ENCODE peak calls at places on chromosomes 3 and 15, in ten cellular contexts. One of them, this sample, is unnamed.

GRCh38 chr15:89429023-89429422 is 67.4 kb downstream of the RHCG start:
- DNase-seq in osteocyte: no peak
- DNase-seq in body of pancreas: no peak
- DNase-seq in CD4-positive, alpha-beta T cell: no peak
- DNase-seq in AG09309: no peak
- DNase-seq in cardiac muscle cell: no peak
- DNase-seq in fibroblast of pulmonary artery: peak
- DNase-seq in lower lobe of right lung: no peak
- DNase-seq in AG04450: no peak
- DNase-seq in foreskin keratinocyte: no peak
- DNase-seq in this sample: no peak

GRCh38 chr3:30227571-30228301 is 378.7 kb upstream of the TGFBR2 start:
- DNase-seq in osteocyte: no peak
- DNase-seq in body of pancreas: no peak
- DNase-seq in CD4-positive, alpha-beta T cell: no peak
- DNase-seq in AG09309: peak
- DNase-seq in cardiac muscle cell: no peak
- DNase-seq in fibroblast of pulmonary artery: peak
- DNase-seq in lower lobe of right lung: no peak
- DNase-seq in AG04450: peak
- DNase-seq in foreskin keratinocyte: peak
- DNase-seq in this sample: no peak

GRCh38 chr3:149473314-149473990 is 1.0 kb upstream of the TM4SF4 start:
- DNase-seq in osteocyte: no peak
- DNase-seq in body of pancreas: peak
- DNase-seq in CD4-positive, alpha-beta T cell: no peak
- DNase-seq in AG09309: peak
- DNase-seq in cardiac muscle cell: no peak
- DNase-seq in fibroblast of pulmonary artery: peak
- DNase-seq in lower lobe of right lung: peak
- DNase-seq in AG04450: no peak
- DNase-seq in foreskin keratinocyte: peak
- DNase-seq in this sample: no peak

GRCh38 chr3:28973621-28974020 is 307.2 kb upstream of the RBMS3 start:
- DNase-seq in osteocyte: no peak
- DNase-seq in body of pancreas: no peak
- DNase-seq in CD4-positive, alpha-beta T cell: no peak
- DNase-seq in AG09309: no peak
- DNase-seq in cardiac muscle cell: no peak
- DNase-seq in fibroblast of pulmonary artery: no peak
- DNase-seq in lower lobe of right lung: no peak
- DNase-seq in AG04450: no peak
- DNase-seq in foreskin keratinocyte: no peak
- DNase-seq in this sample: no peak

GRCh38 chr3:38713121-38713520 is 63.6 kb upstream of the SCN5A start:
- DNase-seq in osteocyte: peak
- DNase-seq in body of pancreas: no peak
- DNase-seq in CD4-positive, alpha-beta T cell: no peak
- DNase-seq in AG09309: no peak
- DNase-seq in cardiac muscle cell: no peak
- DNase-seq in fibroblast of pulmonary artery: no peak
- DNase-seq in lower lobe of right lung: no peak
- DNase-seq in AG04450: no peak
- DNase-seq in foreskin keratinocyte: no peak
- DNase-seq in this sample: no peak

GRCh38 chr15:78842519-78842918 is 30.2 kb upstream of the MORF4L1 start:
- DNase-seq in osteocyte: no peak
- DNase-seq in body of pancreas: no peak
- DNase-seq in CD4-positive, alpha-beta T cell: no peak
- DNase-seq in AG09309: no peak
- DNase-seq in cardiac muscle cell: no peak
- DNase-seq in fibroblast of pulmonary artery: no peak
- DNase-seq in lower lobe of right lung: no peak
- DNase-seq in AG04450: no peak
- DNase-seq in foreskin keratinocyte: no peak
- DNase-seq in this sample: no peak

GRCh38 chr3:44427683-44428082 is 49.8 kb downstream of the ZNF445 start:
- DNase-seq in osteocyte: no peak
- DNase-seq in body of pancreas: no peak
- DNase-seq in CD4-positive, alpha-beta T cell: no peak
- DNase-seq in AG09309: no peak
- DNase-seq in cardiac muscle cell: no peak
- DNase-seq in fibroblast of pulmonary artery: no peak
- DNase-seq in lower lobe of right lung: no peak
- DNase-seq in AG04450: no peak
- DNase-seq in foreskin keratinocyte: no peak
- DNase-seq in this sample: no peak

GRCh38 chr15:81000144-81000625 is 538 bp upstream of the TLNRD1 start:
- DNase-seq in osteocyte: no peak
- DNase-seq in body of pancreas: no peak
- DNase-seq in CD4-positive, alpha-beta T cell: no peak
- DNase-seq in AG09309: no peak
- DNase-seq in cardiac muscle cell: no peak
- DNase-seq in fibroblast of pulmonary artery: no peak
- DNase-seq in lower lobe of right lung: no peak
- DNase-seq in AG04450: no peak
- DNase-seq in foreskin keratinocyte: no peak
- DNase-seq in this sample: no peak

GRCh38 chr3:146165370-146165769 is 4.4 kb upstream of the PLOD2 start:
- DNase-seq in osteocyte: no peak
- DNase-seq in body of pancreas: no peak
- DNase-seq in CD4-positive, alpha-beta T cell: no peak
- DNase-seq in AG09309: peak
- DNase-seq in cardiac muscle cell: no peak
- DNase-seq in fibroblast of pulmonary artery: peak
- DNase-seq in lower lobe of right lung: no peak
- DNase-seq in AG04450: no peak
- DNase-seq in foreskin keratinocyte: peak
- DNase-seq in this sample: no peak

GRCh38 chr15:90101130-90101968 is 919 bp downstream of the IDH2 start:
- DNase-seq in osteocyte: no peak
- DNase-seq in body of pancreas: peak
- DNase-seq in CD4-positive, alpha-beta T cell: no peak
- DNase-seq in AG09309: no peak
- DNase-seq in cardiac muscle cell: peak
- DNase-seq in fibroblast of pulmonary artery: no peak
- DNase-seq in lower lobe of right lung: peak
- DNase-seq in AG04450: no peak
- DNase-seq in foreskin keratinocyte: no peak
- DNase-seq in this sample: no peak

GRCh38 chr3:55718475-55718874 is 231.4 kb upstream of the WNT5A start:
- DNase-seq in osteocyte: no peak
- DNase-seq in body of pancreas: no peak
- DNase-seq in CD4-positive, alpha-beta T cell: no peak
- DNase-seq in AG09309: no peak
- DNase-seq in cardiac muscle cell: peak
- DNase-seq in fibroblast of pulmonary artery: peak
- DNase-seq in lower lobe of right lung: no peak
- DNase-seq in AG04450: no peak
- DNase-seq in foreskin keratinocyte: no peak
- DNase-seq in this sample: no peak

GRCh38 chr3:141348848-141349247 is 19.5 kb upstream of the ZBTB38 start:
- DNase-seq in osteocyte: no peak
- DNase-seq in body of pancreas: no peak
- DNase-seq in CD4-positive, alpha-beta T cell: no peak
- DNase-seq in AG09309: no peak
- DNase-seq in cardiac muscle cell: no peak
- DNase-seq in fibroblast of pulmonary artery: no peak
- DNase-seq in lower lobe of right lung: no peak
- DNase-seq in AG04450: no peak
- DNase-seq in foreskin keratinocyte: no peak
- DNase-seq in this sample: no peak

GRCh38 chr3:10975695-10976234 is 16.8 kb upstream of the SLC6A1 start:
- DNase-seq in osteocyte: no peak
- DNase-seq in body of pancreas: no peak
- DNase-seq in CD4-positive, alpha-beta T cell: no peak
- DNase-seq in AG09309: no peak
- DNase-seq in cardiac muscle cell: no peak
- DNase-seq in fibroblast of pulmonary artery: no peak
- DNase-seq in lower lobe of right lung: no peak
- DNase-seq in AG04450: no peak
- DNase-seq in foreskin keratinocyte: no peak
- DNase-seq in this sample: no peak

GRCh38 chr3:143757691-143758090 is 90.6 kb downstream of the SLC9A9 start:
- DNase-seq in osteocyte: no peak
- DNase-seq in body of pancreas: no peak
- DNase-seq in CD4-positive, alpha-beta T cell: no peak
- DNase-seq in AG09309: no peak
- DNase-seq in cardiac muscle cell: no peak
- DNase-seq in fibroblast of pulmonary artery: no peak
- DNase-seq in lower lobe of right lung: no peak
- DNase-seq in AG04450: no peak
- DNase-seq in foreskin keratinocyte: no peak
- DNase-seq in this sample: no peak

GRCh38 chr3:143769663-143770062 is 78.6 kb downstream of the SLC9A9 start:
- DNase-seq in osteocyte: no peak
- DNase-seq in body of pancreas: no peak
- DNase-seq in CD4-positive, alpha-beta T cell: no peak
- DNase-seq in AG09309: peak
- DNase-seq in cardiac muscle cell: no peak
- DNase-seq in fibroblast of pulmonary artery: peak
- DNase-seq in lower lobe of right lung: no peak
- DNase-seq in AG04450: peak
- DNase-seq in foreskin keratinocyte: no peak
- DNase-seq in this sample: no peak

GRCh38 chr3:143764840-143765239 is 83.4 kb downstream of the SLC9A9 start:
- DNase-seq in osteocyte: no peak
- DNase-seq in body of pancreas: no peak
- DNase-seq in CD4-positive, alpha-beta T cell: no peak
- DNase-seq in AG09309: no peak
- DNase-seq in cardiac muscle cell: no peak
- DNase-seq in fibroblast of pulmonary artery: no peak
- DNase-seq in lower lobe of right lung: no peak
- DNase-seq in AG04450: no peak
- DNase-seq in foreskin keratinocyte: no peak
- DNase-seq in this sample: no peak

GRCh38 chr3:143763568-143764162 is 84.6 kb downstream of the SLC9A9 start:
- DNase-seq in osteocyte: no peak
- DNase-seq in body of pancreas: no peak
- DNase-seq in CD4-positive, alpha-beta T cell: no peak
- DNase-seq in AG09309: no peak
- DNase-seq in cardiac muscle cell: no peak
- DNase-seq in fibroblast of pulmonary artery: peak
- DNase-seq in lower lobe of right lung: no peak
- DNase-seq in AG04450: no peak
- DNase-seq in foreskin keratinocyte: no peak
- DNase-seq in this sample: no peak
- TF ChIP-seq CTCF in osteocyte: peak
- TF ChIP-seq CTCF in body of pancreas: no peak
- TF ChIP-seq CTCF in CD4-positive, alpha-beta T cell: peak
- TF ChIP-seq CTCF in AG09309: peak
- TF ChIP-seq CTCF in cardiac muscle cell: peak
- TF ChIP-seq CTCF in fibroblast of pulmonary artery: peak
- TF ChIP-seq CTCF in lower lobe of right lung: peak
- TF ChIP-seq CTCF in AG04450: peak
- TF ChIP-seq CTCF in foreskin keratinocyte: peak
- TF ChIP-seq CTCF in this sample: peak

GRCh38 chr3:114120211-114120610 is 58.6 kb downstream of the DRD3 start:
- DNase-seq in osteocyte: no peak
- DNase-seq in body of pancreas: no peak
- DNase-seq in CD4-positive, alpha-beta T cell: no peak
- DNase-seq in AG09309: no peak
- DNase-seq in cardiac muscle cell: no peak
- DNase-seq in fibroblast of pulmonary artery: no peak
- DNase-seq in lower lobe of right lung: no peak
- DNase-seq in AG04450: no peak
- DNase-seq in foreskin keratinocyte: no peak
- DNase-seq in this sample: no peak
- TF ChIP-seq CTCF in osteocyte: no peak
- TF ChIP-seq CTCF in body of pancreas: no peak
- TF ChIP-seq CTCF in CD4-positive, alpha-beta T cell: no peak
- TF ChIP-seq CTCF in AG09309: no peak
- TF ChIP-seq CTCF in cardiac muscle cell: no peak
- TF ChIP-seq CTCF in fibroblast of pulmonary artery: no peak
- TF ChIP-seq CTCF in lower lobe of right lung: no peak
- TF ChIP-seq CTCF in AG04450: no peak
- TF ChIP-seq CTCF in foreskin keratinocyte: no peak
- TF ChIP-seq CTCF in this sample: no peak

DNA sequence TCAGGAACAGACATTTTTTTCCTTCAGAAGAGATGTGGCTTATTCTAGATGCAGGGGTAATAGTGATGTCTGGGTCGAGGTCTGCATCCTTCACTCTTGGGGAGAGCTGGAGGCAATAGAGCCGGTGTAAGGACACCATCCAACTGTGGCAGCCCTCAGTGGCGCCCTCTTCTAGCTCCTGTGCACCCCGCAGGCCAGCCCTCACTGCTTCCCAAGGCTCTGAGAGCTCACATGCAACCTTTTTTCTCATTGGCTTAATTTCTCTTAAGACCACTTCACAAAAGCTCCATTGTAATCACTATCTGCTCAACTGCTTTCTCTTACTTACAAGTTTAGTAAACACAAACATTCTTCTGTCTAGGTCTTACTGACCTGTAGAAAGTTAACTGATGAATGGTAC is 3.9 kb upstream of the VPS8 start:
- DNase-seq in osteocyte: no peak
- DNase-seq in body of pancreas: no peak
- DNase-seq in CD4-positive, alpha-beta T cell: no peak
- DNase-seq in AG09309: no peak
- DNase-seq in cardiac muscle cell: peak
- DNase-seq in fibroblast of pulmonary artery: no peak
- DNase-seq in lower lobe of right lung: no peak
- DNase-seq in AG04450: no peak
- DNase-seq in foreskin keratinocyte: no peak
- DNase-seq in this sample: no peak
- TF ChIP-seq CTCF in osteocyte: peak
- TF ChIP-seq CTCF in body of pancreas: no peak
- TF ChIP-seq CTCF in CD4-positive, alpha-beta T cell: no peak
- TF ChIP-seq CTCF in AG09309: peak
- TF ChIP-seq CTCF in cardiac muscle cell: peak
- TF ChIP-seq CTCF in fibroblast of pulmonary artery: no peak
- TF ChIP-seq CTCF in lower lobe of right lung: no peak
- TF ChIP-seq CTCF in AG04450: peak
- TF ChIP-seq CTCF in foreskin keratinocyte: peak
- TF ChIP-seq CTCF in this sample: peak

DNA sequence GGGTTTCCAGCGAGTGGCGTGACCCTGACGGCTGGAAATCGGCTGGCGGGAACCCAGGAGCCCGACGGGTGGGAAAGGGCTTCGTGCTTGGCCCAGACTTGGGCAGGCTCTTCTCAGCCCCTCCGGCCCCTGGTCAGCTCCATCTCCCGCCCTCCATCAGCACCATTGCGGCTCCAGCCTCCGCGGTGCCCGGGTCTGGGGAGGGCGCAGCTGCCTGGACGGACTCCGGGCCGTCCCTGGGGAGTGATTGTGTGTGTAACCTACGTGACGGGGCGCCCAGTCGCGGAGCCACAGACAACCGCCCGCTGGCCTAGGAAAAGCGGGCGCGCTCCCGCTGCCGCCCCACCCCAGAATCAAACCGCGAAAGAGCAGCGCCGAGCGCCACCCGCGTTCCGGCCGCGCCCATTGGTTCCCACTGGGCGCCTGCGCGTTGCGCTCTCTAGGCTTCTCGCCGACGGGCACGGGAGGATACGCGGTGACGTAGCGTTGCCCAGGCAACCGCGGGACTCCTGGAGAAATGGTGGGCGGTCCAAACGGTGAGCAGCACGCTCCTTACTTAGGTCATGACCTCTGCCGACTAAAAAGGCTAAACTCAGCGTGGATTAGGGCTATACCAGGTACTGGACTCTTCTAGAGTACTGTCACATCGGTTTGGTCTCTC is at the start of gene CFAP20DC:
- DNase-seq in osteocyte: peak
- DNase-seq in body of pancreas: peak
- DNase-seq in CD4-positive, alpha-beta T cell: peak
- DNase-seq in AG09309: peak
- DNase-seq in cardiac muscle cell: peak
- DNase-seq in fibroblast of pulmonary artery: peak
- DNase-seq in lower lobe of right lung: peak
- DNase-seq in AG04450: peak
- DNase-seq in foreskin keratinocyte: peak
- DNase-seq in this sample: peak
- TF ChIP-seq CTCF in osteocyte: no peak
- TF ChIP-seq CTCF in body of pancreas: no peak
- TF ChIP-seq CTCF in CD4-positive, alpha-beta T cell: no peak
- TF ChIP-seq CTCF in AG09309: no peak
- TF ChIP-seq CTCF in cardiac muscle cell: no peak
- TF ChIP-seq CTCF in fibroblast of pulmonary artery: no peak
- TF ChIP-seq CTCF in lower lobe of right lung: no peak
- TF ChIP-seq CTCF in AG04450: no peak
- TF ChIP-seq CTCF in foreskin keratinocyte: peak
- TF ChIP-seq CTCF in this sample: no peak

This sample was measured in progenitor cell of endocrine pancreas.